ENCODE peak calls at places on chromosomes 5 and 9, in six cellular contexts. R is fibroblast of gingiva, X is HCEC 1CT, F is coronary artery, U is NCI-H2029 treated with DMSO at 0.1 percent for 48 hours, W is dermis microvascular lymphatic vessel endothelial cell. T is an unnamed sample.

GRCh38 chr9:35734096-35734495 is 1.6 kb downstream of the CREB3 start:
- DNase-seq in R (no peak), X (no peak), F (no peak), U (no peak), W (no peak), T (no peak)

GRCh38 chr9:96327694-96328352 is 25.8 kb upstream of the HSD17B3 start:
- DNase-seq in R (peak), X (peak), F (no peak), U (peak), W (peak), T (peak)

GRCh38 chr9:115138151-115138550 is 20.2 kb upstream of the TNC start:
- DNase-seq in R (peak), X (peak), F (no peak), U (no peak), W (no peak), T (no peak)

GRCh38 chr9:135039916-135040645 is 47.4 kb upstream of the OLFM1 start:
- DNase-seq in R (no peak), X (no peak), F (peak), U (no peak), W (no peak), T (peak)

GRCh38 chr9:130337784-130338380 is 72.3 kb downstream of the HMCN2 start:
- DNase-seq in R (no peak), X (no peak), F (no peak), U (no peak), W (no peak), T (no peak)

GRCh38 chr5:173563246-173563645 is 53.2 kb downstream of the BOD1 start:
- DNase-seq in R (no peak), X (no peak), F (no peak), U (no peak), W (no peak), T (no peak)

GRCh38 chr5:149442563-149443182 is 63.6 kb upstream of the IL17B start:
- DNase-seq in R (peak), X (peak), F (no peak), U (peak), W (peak), T (peak)

GRCh38 chr9:136258786-136259516 is 13.3 kb upstream of the QSOX2 start:
- DNase-seq in R (no peak), X (no peak), F (no peak), U (no peak), W (no peak), T (no peak)

GRCh38 chr9:130207241-130207992 is 35.2 kb downstream of the NCS1 start:
- DNase-seq in R (no peak), X (no peak), F (no peak), U (no peak), W (no peak), T (no peak)

GRCh38 chr9:34171753-34172535 is 6.9 kb upstream of the UBAP1 start:
- DNase-seq in R (no peak), X (no peak), F (no peak), U (no peak), W (no peak), T (peak)

GRCh38 chr9:77883846-77884771 is 147.5 kb downstream of the GNAQ start:
- DNase-seq in R (peak), X (peak), F (no peak), U (no peak), W (peak), T (no peak)

GRCh38 chr5:176466245-176466871 is 18.2 kb downstream of the FAF2 start:
- DNase-seq in R (peak), X (peak), F (no peak), U (no peak), W (peak), T (no peak)

GRCh38 chr9:96874947-96875459 is 20.7 kb upstream of the ZNF782 start:
- DNase-seq in R (no peak), X (peak), F (no peak), U (peak), W (peak), T (no peak)

GRCh38 chr5:167903243-167903642 is 388.2 kb upstream of the WWC1 start:
- DNase-seq in R (no peak), X (no peak), F (no peak), U (no peak), W (no peak), T (no peak)

GRCh38 chr5:125412561-125413535 is 666.4 kb upstream of the ZNF608 start:
- DNase-seq in R (peak), X (peak), F (no peak), U (peak), W (peak), T (no peak)

GRCh38 chr5:65081071-65081470 is 312.3 kb downstream of the CWC27 start:
- DNase-seq in R (no peak), X (no peak), F (no peak), U (no peak), W (no peak), T (no peak)